ENCODE peak calls at places on chromosomes 3 and 15, in five cellular contexts. S is H9, I is mesenchymal stem cell, X is trophoblast cell, P is H1. W is an unnamed sample.

GRCh38 chr3:99846472-99846871 is 28.8 kb downstream of the CMSS1 start:
- DNase-seq in S (no peak), I (peak; percentile 91), X (peak; percentile 21), P (no peak), W (no peak)

GRCh38 chr3:109195812-109196211 is 59.3 kb downstream of the C3orf85 start:
- DNase-seq in S (no peak), I (peak; percentile 66), X (peak; percentile 38), P (no peak), W (no peak)

GRCh38 chr3:20080956-20081554 is 40.8 kb downstream of the KAT2B start:
- DNase-seq in S (no peak), I (no peak), X (no peak), P (no peak), W (no peak)

GRCh38 chr3:180594631-180595348 is 7.2 kb upstream of the TTC14 start:
- DNase-seq in S (no peak), I (peak; percentile 39), X (peak; percentile 42), P (no peak), W (peak; percentile 8)

GRCh38 chr3:130895690-130896089 is 1.8 kb downstream of the ATP2C1 start:
- DNase-seq in S (no peak), I (no peak), X (no peak), P (no peak), W (no peak)

GRCh38 chr15:77180757-77181156 is 109.8 kb upstream of the TSPAN3 start:
- DNase-seq in S (no peak), I (peak; percentile 68), X (peak; percentile 5), P (no peak), W (no peak)

GRCh38 chr15:99126930-99127329 is 22.1 kb downstream of the SYNM start:
- DNase-seq in S (no peak), I (no peak), X (no peak), P (no peak), W (no peak)

GRCh38 chr3:48186993-48187578 is 1.1 kb downstream of the CDC25A start:
- DNase-seq in S (no peak), I (peak; percentile 44), X (peak; percentile 18), P (no peak), W (no peak)

GRCh38 chr3:182989566-182989965 is 9.2 kb upstream of the DCUN1D1 start:
- DNase-seq in S (no peak), I (no peak), X (peak; percentile 75), P (no peak), W (no peak)

GRCh38 chr15:45183511-45183910 is 4.3 kb downstream of the SHF start:
- DNase-seq in S (no peak), I (no peak), X (no peak), P (no peak), W (no peak)
- H2BK12ac ChIP-seq in S (no peak overlapping the region), I (no peak overlapping the region), X (no peak overlapping the region), P (peak overlapping the region; percentile 63), W (no peak overlapping the region)

GRCh38 chr3:13380991-13381390 is 39.1 kb downstream of the NUP210 start:
- DNase-seq in S (no peak), I (no peak), X (no peak), P (no peak), W (no peak)

GRCh38 chr3:13378155-13378554 is 42.0 kb downstream of the NUP210 start:
- DNase-seq in S (no peak), I (peak; percentile 42), X (no peak), P (no peak), W (no peak)

GRCh38 chr3:13376091-13376490 is 44.0 kb downstream of the NUP210 start:
- DNase-seq in S (no peak), I (no peak), X (no peak), P (no peak), W (no peak)

GRCh38 chr3:13377021-13377420 is 43.1 kb downstream of the NUP210 start:
- DNase-seq in S (no peak), I (no peak), X (no peak), P (no peak), W (no peak)

DNA sequence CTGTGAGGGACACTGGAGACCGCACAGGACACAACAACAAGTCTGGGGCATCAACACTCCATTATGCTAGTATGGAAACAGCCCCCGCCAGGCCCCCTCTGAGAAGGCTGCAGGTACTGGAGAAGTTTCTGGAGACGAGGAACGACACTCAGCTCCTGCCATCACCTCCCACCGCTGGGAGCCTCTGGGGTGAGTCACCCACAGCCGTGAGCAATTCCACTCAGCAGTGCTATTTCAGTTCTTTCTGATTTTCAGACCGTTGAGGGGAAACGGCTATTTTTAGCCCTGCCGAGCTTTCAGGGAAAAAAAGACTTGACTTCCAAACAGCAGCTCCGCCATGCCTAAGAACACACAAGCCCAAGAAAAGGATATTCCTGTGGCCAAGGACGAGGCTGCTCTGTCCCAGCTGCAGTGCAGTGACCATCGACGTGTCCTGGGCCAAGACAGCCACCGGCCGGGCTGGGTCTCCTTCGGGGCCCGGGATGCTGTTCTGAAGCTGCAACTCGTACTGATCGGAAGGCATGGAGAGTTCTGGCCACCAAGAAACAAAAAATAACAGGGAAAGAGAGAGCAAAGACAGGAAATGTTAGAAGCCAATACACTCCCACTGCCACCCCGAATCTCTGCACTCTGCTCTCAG is 40.8 kb downstream of the NUP210 start:
- DNase-seq in S (no peak), I (peak; percentile 80), X (peak; percentile 46), P (no peak), W (no peak)
- H4K8ac ChIP-seq in S (no peak overlapping the region), I (peak overlapping the region; percentile 27), X (peak overlapping the region; percentile 24), P (no peak overlapping the region), W (no peak overlapping the region)

GRCh38 chr3:151093148-151093547 is 7.7 kb downstream of the MED12L start:
- DNase-seq in S (no peak), I (no peak), X (no peak), P (no peak), W (no peak)
- H2BK12ac ChIP-seq in S (no peak overlapping the region), I (no peak overlapping the region), X (no peak overlapping the region), P (no peak overlapping the region), W (no peak overlapping the region)

DNA sequence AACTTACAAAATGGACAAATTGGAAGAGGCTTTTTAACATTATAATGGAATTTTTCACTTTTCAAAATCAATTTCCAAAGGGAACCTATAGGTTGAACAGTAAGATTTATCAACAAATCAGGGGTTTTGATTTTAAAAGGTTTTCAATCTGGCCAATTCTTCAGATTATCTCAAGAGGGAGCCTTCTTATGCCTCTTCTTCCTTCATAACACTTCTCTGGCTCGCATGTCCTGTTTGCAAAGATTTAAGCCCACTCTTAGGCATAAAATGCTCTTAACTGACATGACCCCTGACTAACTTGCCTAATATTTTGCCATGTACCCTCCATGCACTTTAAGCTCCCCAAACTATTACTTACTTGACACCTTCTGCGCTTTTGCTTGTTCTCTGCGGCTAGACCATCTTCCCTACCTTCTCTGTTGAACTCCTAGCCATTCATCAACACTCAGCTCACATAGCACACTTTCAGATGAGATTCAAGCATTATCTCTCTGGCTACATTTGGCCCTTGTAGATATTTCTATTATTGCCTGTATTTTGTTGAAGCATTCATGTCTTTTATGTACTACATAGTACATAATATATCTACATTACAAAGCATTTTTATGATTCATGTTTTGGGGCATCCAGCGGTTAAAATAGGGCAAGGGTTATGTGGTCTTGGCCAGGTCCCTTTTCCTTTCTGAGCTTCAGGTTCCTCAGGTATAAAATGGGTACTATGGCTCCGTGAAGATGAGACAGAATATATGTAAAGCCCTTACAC is 1.0 kb upstream of the ARIH1 start:
- DNase-seq in S (no peak), I (peak; percentile 57), X (no peak), P (no peak), W (peak; percentile 14)
- H4K8ac ChIP-seq in S (no peak overlapping the region), I (peak overlapping the region; percentile 82), X (peak overlapping the region; percentile 80), P (no peak overlapping the region), W (no peak overlapping the region)

DNA sequence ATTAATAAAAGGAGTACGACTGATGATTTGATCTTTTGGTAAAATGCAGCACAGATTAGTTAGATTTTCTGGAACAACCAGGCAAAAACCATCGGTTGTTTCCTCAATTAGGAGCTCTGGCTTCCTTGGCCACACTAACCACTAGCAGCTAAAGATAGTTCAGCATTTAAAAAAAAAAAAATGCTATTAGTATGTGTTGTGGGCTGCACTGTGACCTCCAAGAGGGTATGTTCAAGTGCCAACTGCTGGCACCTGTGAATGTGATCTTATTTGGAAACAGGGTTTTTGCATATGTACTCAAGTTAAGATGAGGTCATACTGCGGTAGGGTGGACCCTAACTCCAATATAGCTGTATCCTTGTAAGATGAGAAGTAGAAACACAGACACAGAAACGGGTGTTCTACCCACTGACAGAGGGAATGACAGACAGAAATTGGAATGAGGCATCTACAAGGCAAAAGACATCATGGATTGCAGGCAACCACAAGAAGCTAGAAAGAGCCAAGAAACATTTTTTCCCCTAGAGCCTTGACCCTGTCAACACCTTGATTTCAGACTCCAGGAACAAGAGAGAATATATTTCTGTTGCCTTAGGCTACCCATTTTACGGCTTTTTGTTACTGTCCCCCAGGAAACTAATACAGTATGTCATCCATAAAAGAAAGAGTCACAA is 534.6 kb upstream of the ROBO2 start:
- DNase-seq in S (no peak), I (no peak), X (no peak), P (no peak), W (no peak)
- H2BK12ac ChIP-seq in S (no peak overlapping the region), I (no peak overlapping the region), X (no peak overlapping the region), P (no peak overlapping the region), W (no peak overlapping the region)

GRCh38 chr15:55290361-55291057 is 896 bp upstream of the RAB27A start:
- DNase-seq in S (peak; percentile 88), I (peak; percentile 90), X (peak; percentile 91), P (peak; percentile 83), W (peak; percentile 66)
- H4K8ac ChIP-seq in S (no peak overlapping the region), I (peak overlapping the region; percentile 47), X (no peak overlapping the region), P (peak overlapping the region; percentile 57), W (peak overlapping the region; percentile 17)

W was measured in neuronal stem cell.